ENCODE peak calls at places on chromosome 2, in seven cellular contexts. Z is HFFc6, R is A549, N is lung microvascular endothelial cell, O is Panc1, L is stomach, U is RWPE1. V is an unnamed sample.

GRCh38 chr2:187169108-187169713 is 278.8 kb downstream of the CALCRL start:
- DNase-seq in Z (no peak), L (no peak), N (peak), O (no peak), U (no peak), R (no peak), V (no peak)

GRCh38 chr2:92073815-92074548 is 2797.2 kb upstream of the TEKT4 start:
- DNase-seq in U (no peak), L (peak), Z (no peak), R (no peak), O (no peak), N (no peak), V (no peak)

GRCh38 chr2:45168731-45169338 is 159.6 kb upstream of the SIX2 start:
- DNase-seq in L (no peak), R (peak), Z (no peak), N (peak), U (peak), O (no peak), V (no peak)

GRCh38 chr2:171878481-171878993 is 15.5 kb downstream of the SLC25A12 start:
- DNase-seq in R (no peak), O (no peak), N (no peak), Z (peak), L (peak), U (peak), V (no peak)

GRCh38 chr2:169928463-169928864 is 101.2 kb downstream of the UBR3 start:
- DNase-seq in R (no peak), Z (peak), L (no peak), N (peak), O (peak), U (peak), V (peak)

GRCh38 chr2:211837706-211838105 is 700.9 kb downstream of the ERBB4 start:
- DNase-seq in O (no peak), N (no peak), R (no peak), L (no peak), U (peak), Z (no peak), V (no peak)

GRCh38 chr2:136764397-136765255 is 719 bp upstream of the THSD7B start:
- DNase-seq in L (no peak), Z (no peak), O (no peak), U (peak), N (no peak), R (no peak), V (no peak)

GRCh38 chr2:37389984-37390765 is 45.7 kb downstream of the QPCT start:
- DNase-seq in R (peak), N (peak), L (no peak), Z (peak), O (no peak), U (peak), V (peak)

GRCh38 chr2:12587228-12587627 is 129.5 kb upstream of the TRIB2 start:
- DNase-seq in U (no peak), Z (no peak), N (no peak), L (no peak), R (no peak), O (no peak), V (no peak)

GRCh38 chr2:198930170-198930569 is 527.6 kb downstream of the SATB2 start:
- DNase-seq in L (no peak), N (no peak), R (no peak), O (no peak), Z (no peak), U (no peak), V (no peak)

GRCh38 chr2:95525294-95526035 is 40.9 kb upstream of the TRIM43B start:
- DNase-seq in L (peak), N (no peak), R (no peak), Z (no peak), U (no peak), O (no peak), V (no peak)

GRCh38 chr2:98093146-98093545 is 6.2 kb downstream of the VWA3B start:
- DNase-seq in U (no peak), R (no peak), L (no peak), Z (no peak), O (no peak), N (no peak), V (no peak)

GRCh38 chr2:219448776-219449476 is 14.3 kb downstream of the SPEG start:
- DNase-seq in L (no peak), N (no peak), O (no peak), Z (no peak), R (no peak), U (no peak), V (no peak)

GRCh38 chr2:45723857-45724256 is 72.4 kb downstream of the PRKCE start:
- DNase-seq in U (no peak), R (no peak), Z (no peak), L (no peak), N (no peak), O (no peak), V (no peak)

GRCh38 chr2:197011777-197012641 is 85.5 kb upstream of the PGAP1 start:
- DNase-seq in O (no peak), L (no peak), U (peak), N (peak), Z (peak), R (peak), V (peak)

GRCh38 chr2:168241208-168241607 is 6.2 kb downstream of the STK39 start:
- DNase-seq in N (no peak), Z (no peak), R (no peak), L (no peak), U (no peak), O (no peak), V (no peak)

GRCh38 chr2:28662468-28663095 is 89.0 kb upstream of the PPP1CB start:
- DNase-seq in U (no peak), R (no peak), Z (peak), L (peak), O (no peak), N (peak), V (no peak)

GRCh38 chr2:230678018-230678417 is 34.6 kb upstream of the CAB39 start:
- DNase-seq in N (no peak), Z (no peak), U (no peak), R (no peak), L (no peak), O (no peak), V (no peak)